ENCODE peak calls at places on chromosomes 4 and X, in seven cellular contexts. Y is AG10803; K is CD8-positive, alpha-beta T cell; M is AG04450; X is type B pancreatic cell; O is mesothelial cell of epicardium; G is GM10248. N is an unnamed sample.

GRCh38 chr4:54908744-54909143 is 216.7 kb downstream of the KDR start:
- DNase-seq in K (no peak), M (no peak), G (no peak), X (no peak), Y (peak; percentile 28), O (no peak), N (no peak)

GRCh38 chr4:21656832-21657231 is 291.7 kb downstream of the KCNIP4 start:
- DNase-seq in Y (peak; percentile 0), G (no peak), M (no peak), K (no peak), O (no peak), X (no peak), N (no peak)

GRCh38 chr4:101284546-101284945 is 62.8 kb downstream of the PPP3CA start:
- DNase-seq in Y (peak; percentile 52), M (no peak), X (no peak), O (no peak), K (no peak), G (no peak), N (no peak)

GRCh38 chrX:2536974-2537373 is 36.2 kb upstream of the DHRSX start:
- DNase-seq in K (no peak), M (no peak), O (no peak), Y (no peak), G (no peak), X (no peak), N (no peak)

GRCh38 chr4:120694973-120695372 is 227.6 kb downstream of the PRDM5 start:
- DNase-seq in X (no peak), O (peak; percentile 25), G (no peak), M (peak; percentile 41), K (no peak), Y (peak; percentile 31), N (no peak)

GRCh38 chrX:46770817-46771163 is 11.9 kb upstream of the SLC9A7 start:
- DNase-seq in X (no peak), Y (peak; percentile 89), K (no peak), G (no peak), M (peak; percentile 59), O (no peak), N (no peak)

GRCh38 chr4:188262464-188262863 is 123.2 kb downstream of the TRIML1 start:
- DNase-seq in Y (no peak), X (no peak), K (no peak), M (peak; percentile 8), O (no peak), G (no peak), N (no peak)

GRCh38 chrX:20595928-20596550 is 329.3 kb upstream of the RPS6KA3 start:
- DNase-seq in O (no peak), Y (peak; percentile 31), K (no peak), X (no peak), M (no peak), G (no peak), N (peak; percentile 3)

GRCh38 chrX:21974011-21974385 is 33.5 kb downstream of the SMS start:
- DNase-seq in X (no peak), K (no peak), G (no peak), Y (no peak), M (no peak), O (no peak), N (no peak)

GRCh38 chrX:22095306-22095705 is 63.2 kb downstream of the PHEX start:
- DNase-seq in M (no peak), X (no peak), K (no peak), G (no peak), Y (peak; percentile 70), O (no peak), N (no peak)

GRCh38 chr4:3322059-3322550 is 29.3 kb downstream of the RGS12 start:
- DNase-seq in M (no peak), G (no peak), Y (peak; percentile 53), O (no peak), K (no peak), X (no peak), N (no peak)

GRCh38 chr4:153541426-153542096 is 75.4 kb downstream of the TMEM131L start:
- DNase-seq in M (peak; percentile 78), G (no peak), X (no peak), Y (peak; percentile 97), O (no peak), K (no peak), N (no peak)

GRCh38 chrX:4547218-4547836 is 833.9 kb upstream of the PRKX start:
- DNase-seq in M (no peak), X (no peak), Y (peak; percentile 21), K (peak; percentile 0), O (no peak), G (peak; percentile 25), N (peak; percentile 36)

GRCh38 chrX:109875831-109876230 is 127.1 kb upstream of the TMEM164 start:
- DNase-seq in Y (no peak), K (no peak), X (no peak), M (no peak), O (no peak), G (no peak), N (no peak)

GRCh38 chrX:17174671-17175070 is 200.3 kb upstream of the NHS start:
- DNase-seq in G (no peak), X (no peak), O (no peak), K (no peak), M (no peak), Y (no peak), N (no peak)

GRCh38 chr4:154928640-154929257 is 147.7 kb downstream of the RBM46 start:
- DNase-seq in O (no peak), K (no peak), Y (peak; percentile 56), G (no peak), X (no peak), M (peak; percentile 13), N (no peak)

GRCh38 chrX:46683023-46683422 is 75.9 kb downstream of the SLC9A7 start:
- DNase-seq in X (no peak), K (no peak), O (no peak), M (no peak), Y (peak; percentile 36), G (no peak), N (no peak)

GRCh38 chr4:102500371-102501175 is 586 bp upstream of the NFKB1 start:
- DNase-seq in M (no peak), G (peak; percentile 22), K (peak; percentile 17), X (no peak), Y (peak; percentile 56), O (peak; percentile 39), N (peak; percentile 27)

GRCh38 chr4:140188975-140189374 is 35.0 kb upstream of the MAML3 start:
- DNase-seq in K (no peak), G (no peak), Y (peak; percentile 70), M (peak; percentile 13), X (no peak), O (no peak), N (no peak)

GRCh38 chr4:23934915-23935314 is 45.1 kb upstream of the PPARGC1A start:
- DNase-seq in K (no peak), M (peak; percentile 73), O (no peak), Y (peak; percentile 96), G (no peak), X (no peak), N (no peak)

GRCh38 chrX:20968996-20969395 is 405.2 kb upstream of the CNKSR2 start:
- DNase-seq in X (no peak), G (no peak), O (no peak), K (no peak), M (no peak), Y (peak; percentile 22), N (no peak)

GRCh38 chr4:86035688-86036087 is 324.2 kb downstream of the MAPK10 start:
- DNase-seq in Y (no peak), X (no peak), K (no peak), M (no peak), G (no peak), O (no peak), N (no peak)

GRCh38 chr4:185592845-185593488 is 57.7 kb upstream of the PDLIM3 start:
- DNase-seq in M (no peak), O (no peak), X (no peak), K (no peak), Y (no peak), G (no peak), N (no peak)

GRCh38 chrX:134669378-134670098 is 11.3 kb upstream of the PLAC1 start:
- DNase-seq in O (no peak), Y (peak; percentile 95), G (no peak), X (no peak), K (no peak), M (peak; percentile 78), N (no peak)

GRCh38 chrX:18377802-18378201 is 23.3 kb upstream of the SCML2 start:
- DNase-seq in Y (peak; percentile 18), X (no peak), G (no peak), K (no peak), M (no peak), O (no peak), N (peak; percentile 36)
- TF ChIP-seq CTCF in Y (peak; percentile 58), X (peak; percentile 69), G (peak; percentile 37), K (peak; percentile 29), M (peak; percentile 60), O (peak; percentile 27), N (peak; percentile 45)

DNA sequence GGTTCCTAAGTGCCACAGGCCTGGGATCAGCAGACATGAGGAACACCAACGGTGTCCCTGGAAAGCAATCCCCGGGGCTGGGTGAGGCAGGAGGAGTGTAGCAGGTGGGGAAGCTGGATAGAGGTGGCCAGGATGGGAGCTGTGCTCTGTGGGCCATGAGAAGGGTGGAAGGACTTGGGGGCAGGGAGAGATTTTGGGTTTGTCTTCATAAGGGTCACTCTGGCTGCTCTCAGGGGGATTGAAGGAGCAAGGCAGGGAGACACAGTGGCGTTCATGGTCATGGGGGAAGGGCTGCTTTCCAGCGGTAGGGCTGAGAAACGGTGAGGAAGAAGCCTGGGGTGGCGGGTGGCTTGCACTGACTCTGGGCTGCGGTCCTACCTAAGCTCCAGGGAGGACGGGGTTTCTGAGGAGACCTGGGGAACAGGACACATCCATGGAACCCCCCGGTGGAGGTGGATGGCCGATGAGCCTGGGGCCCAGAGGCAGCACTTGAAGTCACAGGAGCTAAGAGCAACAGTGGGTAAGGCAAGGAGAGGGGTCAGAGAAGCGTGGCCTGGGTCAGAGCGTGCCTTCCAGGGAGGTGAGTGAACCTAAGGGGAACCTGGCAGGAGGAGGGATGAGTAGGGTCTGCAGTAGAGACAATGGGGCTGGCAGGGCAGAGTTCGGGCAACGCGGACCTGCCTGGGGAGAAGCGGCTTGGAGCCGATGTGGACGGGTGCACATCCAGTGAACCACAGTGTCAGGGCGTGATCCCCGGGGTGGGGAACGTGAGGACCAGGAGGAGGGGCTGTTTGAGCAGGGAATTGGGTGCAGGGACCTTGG is 12.4 kb upstream of the CTBP1 start:
- DNase-seq in X (no peak), G (no peak), M (no peak), K (no peak), Y (no peak), O (no peak), N (no peak)
- TF ChIP-seq CTCF in X (no peak), G (no peak), M (no peak), K (no peak), Y (no peak), O (no peak), N (no peak)

DNA sequence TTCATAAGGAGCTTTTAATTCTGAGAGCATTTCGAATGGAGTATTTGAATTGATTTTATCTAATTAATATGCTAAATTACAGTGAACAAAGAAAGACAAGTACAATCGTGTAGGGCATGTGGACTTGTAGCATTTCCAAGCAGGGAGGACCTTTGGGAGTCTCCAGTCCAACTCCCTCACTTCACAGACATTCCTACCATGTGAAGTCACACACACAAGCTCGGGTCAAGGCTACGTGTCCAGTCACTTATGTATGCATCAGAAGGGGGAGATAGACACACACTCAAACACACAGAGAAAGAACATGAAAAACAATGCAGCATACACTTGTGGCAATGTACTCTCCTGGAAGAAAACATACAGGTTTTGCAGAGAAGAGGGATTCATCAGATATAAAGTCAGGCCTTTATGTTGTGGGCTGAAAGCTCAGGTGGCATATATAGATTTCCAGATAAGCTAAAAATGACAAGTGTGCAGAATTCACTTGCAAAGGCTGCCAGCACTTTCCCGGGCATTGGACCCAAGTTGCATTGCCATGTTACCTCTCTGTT is 136.1 kb upstream of the MID1 start:
- DNase-seq in G (no peak), M (peak; percentile 76), Y (peak; percentile 87), K (no peak), X (no peak), O (no peak), N (no peak)
- TF ChIP-seq CTCF in G (no peak), M (no peak), Y (peak; percentile 13), K (no peak), X (no peak), O (no peak), N (no peak)

GRCh38 chr4:148284526-148285193 is 157.6 kb downstream of the NR3C2 start:
- DNase-seq in K (no peak), X (no peak), G (no peak), O (no peak), M (no peak), Y (no peak), N (no peak)
- TF ChIP-seq CTCF in K (no peak), X (no peak), G (no peak), O (no peak), M (no peak), Y (no peak), N (no peak)